ENCODE peak calls at places on chromosomes 4 and X, in six cellular contexts. P is OCI-LY7; L is activated CD8-positive, alpha-beta memory T cell treated with anti-CD3 and anti-CD28 coated beads for 1 hour; B is activated gamma-delta T cell treated with Interleukin-2 at 50 U/mL for 16 hours; I is hippocampal formation; X is transverse colon. C is an unnamed sample.

GRCh38 chr4:3861720-3862639 is 95.8 kb downstream of the ADRA2C start:
- DNase-seq in X (no peak), B (no peak), I (no peak), L (no peak), P (no peak), C (no peak)

GRCh38 chr4:107578321-107578720 is 141.7 kb downstream of the PAPSS1 start:
- DNase-seq in I (no peak), P (no peak), L (no peak), B (no peak), X (no peak), C (no peak)

GRCh38 chr4:185276036-185276435 is 66.6 kb downstream of the SNX25 start:
- DNase-seq in I (no peak), L (no peak), P (no peak), X (no peak), B (no peak), C (no peak)

GRCh38 chr4:40990202-40990898 is 224.0 kb downstream of the APBB2 start:
- DNase-seq in L (no peak), I (no peak), X (no peak), P (no peak), B (no peak), C (no peak)

GRCh38 chr4:88177981-88178632 is 19.7 kb upstream of the ABCG2 start:
- DNase-seq in X (peak; percentile 24), P (no peak), B (no peak), L (no peak), I (no peak), C (no peak)

GRCh38 chrX:152641256-152641875 is 3.7 kb downstream of the GABRQ start:
- DNase-seq in X (no peak), I (no peak), L (no peak), B (no peak), P (no peak), C (no peak)

GRCh38 chr4:142274137-142274536 is 572.0 kb downstream of the INPP4B start:
- DNase-seq in P (no peak), B (no peak), L (no peak), I (no peak), X (no peak), C (no peak)

GRCh38 chr4:98516042-98516440 is 142.4 kb downstream of the TSPAN5 start:
- DNase-seq in I (no peak), P (no peak), B (no peak), L (no peak), X (no peak), C (no peak)

GRCh38 chrX:41300758-41301437 is 33.1 kb upstream of the DDX3X start:
- DNase-seq in B (no peak), X (no peak), L (no peak), P (no peak), I (no peak), C (no peak)

GRCh38 chrX:83984961-83985360 is 124.0 kb downstream of the CYLC1 start:
- DNase-seq in X (no peak), B (no peak), P (no peak), L (no peak), I (no peak), C (no peak)

GRCh38 chr4:76235915-76236314 is 15.6 kb upstream of the FAM47E start:
- DNase-seq in B (no peak), P (no peak), L (no peak), I (no peak), X (peak; percentile 41), C (no peak)

GRCh38 chr4:129138762-129139496 is 43.0 kb downstream of the C4orf33 start:
- DNase-seq in X (no peak), I (no peak), P (no peak), B (no peak), L (no peak), C (no peak)

GRCh38 chr4:61827907-61828328 is 627.8 kb downstream of the ADGRL3 start:
- DNase-seq in X (no peak), B (no peak), I (no peak), L (no peak), P (no peak), C (no peak)

GRCh38 chr4:188660796-188661195 is 521.6 kb downstream of the TRIML1 start:
- DNase-seq in B (no peak), X (no peak), I (peak; percentile 77), L (no peak), P (no peak), C (no peak)

GRCh38 chr4:139617702-139618490 is 47.7 kb upstream of the MGST2 start:
- DNase-seq in I (no peak), P (peak; percentile 41), L (no peak), B (no peak), X (no peak), C (no peak)